ENCODE peak calls at places on chromosomes 11 and 22, in five cellular contexts. One of them, this sample, is unnamed.

GRCh38 chr22:41382098-41382578 is 396 bp downstream of the TEF start:
- DNase-seq in GM23338: peak; percentile 73
- DNase-seq in spleen: no peak
- DNase-seq in stomach: peak; percentile 66
- DNase-seq in endothelial cell of umbilical vein: no peak
- DNase-seq in this sample: no peak

GRCh38 chr11:130585545-130585944 is 137.1 kb downstream of the ADAMTS15 start:
- DNase-seq in GM23338: peak; percentile 14
- DNase-seq in spleen: no peak
- DNase-seq in stomach: no peak
- DNase-seq in endothelial cell of umbilical vein: no peak
- DNase-seq in this sample: no peak

GRCh38 chr11:43547411-43547718 is 133.2 kb upstream of the HSD17B12 start:
- DNase-seq in GM23338: peak; percentile 64
- DNase-seq in spleen: no peak
- DNase-seq in stomach: peak; percentile 26
- DNase-seq in endothelial cell of umbilical vein: no peak
- DNase-seq in this sample: no peak

GRCh38 chr11:111922803-111923202 is 4.1 kb downstream of the C11orf52 start:
- DNase-seq in GM23338: no peak
- DNase-seq in spleen: no peak
- DNase-seq in stomach: peak; percentile 49
- DNase-seq in endothelial cell of umbilical vein: peak; percentile 44
- DNase-seq in this sample: no peak

GRCh38 chr22:38335077-38335476 is 17.8 kb upstream of the CSNK1E start:
- DNase-seq in GM23338: no peak
- DNase-seq in spleen: no peak
- DNase-seq in stomach: no peak
- DNase-seq in endothelial cell of umbilical vein: no peak
- DNase-seq in this sample: no peak

GRCh38 chr11:33045551-33046255 is 6.3 kb downstream of the TCP11L1 start:
- DNase-seq in GM23338: no peak
- DNase-seq in spleen: no peak
- DNase-seq in stomach: no peak
- DNase-seq in endothelial cell of umbilical vein: no peak
- DNase-seq in this sample: no peak

GRCh38 chr11:34904421-34904950 is 11.7 kb downstream of the APIP start:
- DNase-seq in GM23338: no peak
- DNase-seq in spleen: no peak
- DNase-seq in stomach: no peak
- DNase-seq in endothelial cell of umbilical vein: no peak
- DNase-seq in this sample: no peak

GRCh38 chr11:78821371-78822306 is 247.0 kb upstream of the NARS2 start:
- DNase-seq in GM23338: no peak
- DNase-seq in spleen: no peak
- DNase-seq in stomach: no peak
- DNase-seq in endothelial cell of umbilical vein: no peak
- DNase-seq in this sample: no peak

GRCh38 chr11:88555829-88556202 is 218.3 kb upstream of the CTSC start:
- DNase-seq in GM23338: no peak
- DNase-seq in spleen: no peak
- DNase-seq in stomach: no peak
- DNase-seq in endothelial cell of umbilical vein: no peak
- DNase-seq in this sample: no peak

GRCh38 chr11:125517116-125517804 is 21.2 kb upstream of the FEZ1 start:
- DNase-seq in GM23338: peak; percentile 100
- DNase-seq in spleen: no peak
- DNase-seq in stomach: no peak
- DNase-seq in endothelial cell of umbilical vein: peak; percentile 45
- DNase-seq in this sample: no peak

GRCh38 chr11:62792193-62792575 is 378 bp upstream of the TMEM223 start:
- DNase-seq in GM23338: peak; percentile 46
- DNase-seq in spleen: peak; percentile 85
- DNase-seq in stomach: no peak
- DNase-seq in endothelial cell of umbilical vein: no peak
- DNase-seq in this sample: no peak
- TF ChIP-seq POLR2AphosphoS5 in GM23338: no peak
- TF ChIP-seq POLR2AphosphoS5 in spleen: no peak
- TF ChIP-seq POLR2AphosphoS5 in stomach: no peak
- TF ChIP-seq POLR2AphosphoS5 in endothelial cell of umbilical vein: no peak
- TF ChIP-seq POLR2AphosphoS5 in this sample: no peak

DNA sequence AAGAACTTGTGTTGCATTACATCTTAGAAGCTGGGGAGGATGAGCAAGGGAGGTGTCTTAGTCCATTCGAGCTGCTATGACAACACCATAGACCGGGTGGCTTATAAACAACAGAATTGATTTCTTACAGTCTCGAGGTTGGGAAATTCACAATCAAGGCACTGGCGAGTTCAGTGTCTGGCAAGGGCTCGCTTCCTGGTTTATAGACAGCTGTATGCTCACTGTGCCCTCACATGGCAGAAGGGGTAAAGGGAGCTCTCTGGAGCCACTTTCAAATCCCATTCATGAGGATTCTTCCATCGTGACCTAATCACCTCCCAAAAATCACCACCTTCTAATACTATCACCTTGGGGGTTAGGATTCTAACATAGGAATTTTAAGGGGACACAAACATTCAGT is 150.0 kb upstream of the NECTIN1 start:
- DNase-seq in GM23338: no peak
- DNase-seq in spleen: no peak
- DNase-seq in stomach: no peak
- DNase-seq in endothelial cell of umbilical vein: no peak
- DNase-seq in this sample: no peak
- TF ChIP-seq CTCF in GM23338: no peak
- TF ChIP-seq CTCF in spleen: no peak
- TF ChIP-seq CTCF in stomach: no peak
- TF ChIP-seq CTCF in endothelial cell of umbilical vein: no peak
- TF ChIP-seq CTCF in this sample: no peak

DNA sequence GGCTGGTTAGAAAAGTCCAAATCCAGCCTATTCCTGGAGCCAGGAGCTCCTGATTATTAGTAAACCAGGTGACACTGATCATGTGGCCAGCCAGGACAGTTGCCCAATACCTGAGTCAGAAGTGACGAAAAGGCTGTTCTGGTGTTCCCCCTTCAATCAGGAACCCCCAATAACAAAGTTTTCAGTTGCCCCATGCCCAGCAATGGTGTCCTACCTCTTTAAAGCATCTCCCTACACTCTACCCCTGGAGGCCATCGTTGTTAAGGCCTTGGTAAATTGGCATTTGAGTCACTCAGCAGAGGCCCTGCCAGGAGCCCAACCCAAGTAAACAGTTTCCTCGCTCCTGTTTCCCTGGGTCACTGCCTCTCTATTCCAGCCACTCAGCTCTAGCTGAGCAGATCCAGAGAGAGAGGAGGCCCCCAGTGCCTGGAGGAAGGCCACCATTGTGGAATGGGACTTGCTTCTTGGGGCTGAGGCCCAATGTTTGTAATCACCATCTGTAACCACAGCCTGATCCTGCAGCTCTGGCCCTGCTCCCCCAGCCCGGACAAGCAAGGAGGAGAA is 25.0 kb downstream of the ARHGAP1 start:
- DNase-seq in GM23338: no peak
- DNase-seq in spleen: peak; percentile 68
- DNase-seq in stomach: peak; percentile 79
- DNase-seq in endothelial cell of umbilical vein: no peak
- DNase-seq in this sample: no peak
- TF ChIP-seq POLR2AphosphoS5 in GM23338: no peak
- TF ChIP-seq POLR2AphosphoS5 in spleen: no peak
- TF ChIP-seq POLR2AphosphoS5 in stomach: no peak
- TF ChIP-seq POLR2AphosphoS5 in endothelial cell of umbilical vein: no peak
- TF ChIP-seq POLR2AphosphoS5 in this sample: peak; percentile 78

GRCh38 chr11:95507794-95508193 is 276.8 kb upstream of the SESN3 start:
- DNase-seq in GM23338: peak; percentile 21
- DNase-seq in spleen: no peak
- DNase-seq in stomach: no peak
- DNase-seq in endothelial cell of umbilical vein: no peak
- DNase-seq in this sample: no peak
- TF ChIP-seq CTCF in GM23338: peak; percentile 19
- TF ChIP-seq CTCF in spleen: no peak
- TF ChIP-seq CTCF in stomach: no peak
- TF ChIP-seq CTCF in endothelial cell of umbilical vein: no peak
- TF ChIP-seq CTCF in this sample: no peak

GRCh38 chr11:3126901-3127691 is 38.0 kb downstream of the OSBPL5 start:
- DNase-seq in GM23338: no peak
- DNase-seq in spleen: peak; percentile 79
- DNase-seq in stomach: no peak
- DNase-seq in endothelial cell of umbilical vein: no peak
- DNase-seq in this sample: no peak
- TF ChIP-seq POLR2AphosphoS5 in GM23338: no peak
- TF ChIP-seq POLR2AphosphoS5 in spleen: peak; percentile 19
- TF ChIP-seq POLR2AphosphoS5 in stomach: no peak
- TF ChIP-seq POLR2AphosphoS5 in endothelial cell of umbilical vein: no peak
- TF ChIP-seq POLR2AphosphoS5 in this sample: no peak

GRCh38 chr11:10895285-10895684 is 37.4 kb upstream of the ZBED5 start:
- DNase-seq in GM23338: no peak
- DNase-seq in spleen: no peak
- DNase-seq in stomach: no peak
- DNase-seq in endothelial cell of umbilical vein: no peak
- DNase-seq in this sample: no peak

GRCh38 chr11:10894666-10895065 is 36.8 kb upstream of the ZBED5 start:
- DNase-seq in GM23338: no peak
- DNase-seq in spleen: no peak
- DNase-seq in stomach: no peak
- DNase-seq in endothelial cell of umbilical vein: no peak
- DNase-seq in this sample: no peak

GRCh38 chr11:10892250-10892649 is 34.4 kb upstream of the ZBED5 start:
- DNase-seq in GM23338: no peak
- DNase-seq in spleen: no peak
- DNase-seq in stomach: no peak
- DNase-seq in endothelial cell of umbilical vein: no peak
- DNase-seq in this sample: no peak

GRCh38 chr11:10891321-10891720 is 33.5 kb upstream of the ZBED5 start:
- DNase-seq in GM23338: no peak
- DNase-seq in spleen: no peak
- DNase-seq in stomach: no peak
- DNase-seq in endothelial cell of umbilical vein: no peak
- DNase-seq in this sample: no peak

DNA sequence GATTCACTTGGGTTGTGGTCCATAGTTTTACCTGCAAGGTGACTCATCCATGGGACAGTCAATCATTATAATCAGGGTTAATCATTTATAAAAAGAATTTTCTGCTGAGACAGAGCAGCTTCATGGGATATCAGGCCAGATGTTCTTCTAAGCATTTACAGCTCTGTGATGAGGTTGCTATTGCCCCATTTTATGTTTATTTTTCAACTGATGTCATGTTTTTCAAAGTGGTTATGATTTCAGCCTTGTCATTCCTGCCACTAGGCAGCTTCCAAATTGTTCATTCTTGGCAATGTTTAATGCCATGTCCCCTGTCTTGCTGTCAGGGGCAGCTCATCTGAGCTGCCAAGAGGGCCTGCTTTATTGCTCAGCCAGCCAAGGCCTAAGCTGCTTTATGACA is 35.9 kb upstream of the ZBED5 start:
- DNase-seq in GM23338: no peak
- DNase-seq in spleen: no peak
- DNase-seq in stomach: no peak
- DNase-seq in endothelial cell of umbilical vein: no peak
- DNase-seq in this sample: no peak
- TF ChIP-seq CTCF in GM23338: no peak
- TF ChIP-seq CTCF in spleen: no peak
- TF ChIP-seq CTCF in stomach: no peak
- TF ChIP-seq CTCF in endothelial cell of umbilical vein: no peak
- TF ChIP-seq CTCF in this sample: no peak

DNA sequence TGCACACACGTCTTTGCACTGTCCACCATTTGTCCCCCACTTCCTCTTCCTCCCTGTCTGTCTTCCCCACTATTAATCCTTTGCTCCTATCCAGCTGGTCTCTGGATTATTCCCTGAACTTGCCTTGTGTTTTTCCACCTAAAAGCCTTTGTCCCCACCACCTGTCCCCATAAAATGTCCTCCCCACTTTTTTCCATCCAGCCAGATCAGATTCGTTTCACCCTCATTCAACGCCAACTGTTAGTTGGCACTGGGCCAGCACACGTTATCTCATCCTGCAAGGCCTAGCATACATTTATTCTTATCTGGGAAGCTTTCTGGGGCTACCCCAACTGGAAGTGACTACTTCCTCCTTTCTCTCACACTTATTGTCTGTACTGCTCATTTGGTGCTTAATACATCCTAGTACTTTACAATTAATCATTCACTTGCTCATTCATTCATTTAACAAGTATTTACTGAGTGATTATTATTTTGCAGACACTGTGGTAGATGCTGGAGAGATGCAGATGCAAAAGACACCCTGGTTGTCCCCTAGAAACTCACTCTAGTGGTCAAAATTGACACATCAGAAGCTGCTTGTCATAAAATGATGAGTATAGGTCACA is 96.2 kb downstream of the RASSF10 start:
- DNase-seq in GM23338: no peak
- DNase-seq in spleen: no peak
- DNase-seq in stomach: peak; percentile 75
- DNase-seq in endothelial cell of umbilical vein: peak; percentile 99
- DNase-seq in this sample: no peak
- TF ChIP-seq POLR2AphosphoS5 in GM23338: no peak
- TF ChIP-seq POLR2AphosphoS5 in spleen: peak; percentile 22
- TF ChIP-seq POLR2AphosphoS5 in stomach: peak; percentile 53
- TF ChIP-seq POLR2AphosphoS5 in endothelial cell of umbilical vein: peak; percentile 97
- TF ChIP-seq POLR2AphosphoS5 in this sample: no peak

DNA sequence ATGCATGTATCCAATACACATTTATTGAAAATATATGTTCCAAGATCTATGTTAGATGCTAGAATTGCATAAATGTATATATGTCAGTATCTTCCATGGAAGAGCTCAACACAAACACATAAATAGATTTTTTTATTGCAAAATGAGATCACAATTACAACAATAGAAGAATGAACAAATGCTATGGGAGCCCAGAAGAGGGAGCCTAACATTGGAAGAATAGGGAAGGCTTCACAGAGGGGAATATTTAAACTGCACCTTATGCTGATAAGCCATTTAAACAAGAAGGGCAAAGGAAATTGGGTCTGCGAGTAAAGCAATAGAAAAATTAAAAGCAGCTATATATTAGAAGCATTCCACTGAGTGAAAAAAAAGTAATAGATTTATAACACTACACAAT is 96.1 kb upstream of the LRRC55 start:
- DNase-seq in GM23338: no peak
- DNase-seq in spleen: no peak
- DNase-seq in stomach: no peak
- DNase-seq in endothelial cell of umbilical vein: peak; percentile 48
- DNase-seq in this sample: no peak
- TF ChIP-seq CTCF in GM23338: peak; percentile 4
- TF ChIP-seq CTCF in spleen: peak; percentile 18
- TF ChIP-seq CTCF in stomach: no peak
- TF ChIP-seq CTCF in endothelial cell of umbilical vein: no peak
- TF ChIP-seq CTCF in this sample: no peak